ENCODE peak calls at places on chromosomes 13 and 19, in five cellular contexts. N is neuronal stem cell, T is H1, Y is IMR-90, U is H9. B is an unnamed sample.

GRCh38 chr13:43942301-43942700 is 62.6 kb downstream of the LACC1 start:
- DNase-seq in Y (peak), T (no peak), N (no peak), U (no peak), B (peak)

GRCh38 chr19:7515471-7516226 is at the start of gene ZNF358:
- DNase-seq in U (peak), Y (peak), T (no peak), N (peak), B (peak)

GRCh38 chr13:110444226-110444653 is 117.3 kb downstream of the RAB20 start:
- DNase-seq in U (no peak), T (no peak), N (no peak), Y (peak), B (peak)

GRCh38 chr19:36136975-36137686 is 2.7 kb upstream of the CAPNS1 start:
- DNase-seq in Y (peak), N (no peak), U (no peak), T (no peak), B (no peak)

GRCh38 chr13:65959305-65959704 is 1270.8 kb downstream of the PCDH9 start:
- DNase-seq in T (no peak), N (no peak), Y (peak), U (no peak), B (no peak)

GRCh38 chr13:101773062-101773461 is 320.6 kb downstream of the ITGBL1 start:
- DNase-seq in Y (no peak), N (no peak), U (no peak), T (no peak), B (peak)

GRCh38 chr19:29666634-29667389 is 1.6 kb downstream of the PLEKHF1 start:
- DNase-seq in T (no peak), U (peak), Y (peak), N (peak), B (peak)

GRCh38 chr19:17938092-17938845 is 5.5 kb downstream of the CCDC124 start:
- DNase-seq in T (no peak), Y (peak), U (peak), N (no peak), B (peak)

GRCh38 chr13:112842931-112843391 is 126.1 kb upstream of the MCF2L start:
- DNase-seq in U (peak), T (no peak), Y (no peak), N (no peak), B (no peak)

GRCh38 chr13:36148436-36148835 is 17.3 kb upstream of the DCLK1 start:
- DNase-seq in U (no peak), Y (no peak), N (no peak), T (no peak), B (no peak)

GRCh38 chr19:13978306-13978705 is 26.0 kb downstream of the DCAF15 start:
- DNase-seq in T (peak), N (peak), Y (no peak), U (peak), B (peak)

GRCh38 chr19:6711605-6712004 is 8.8 kb downstream of the C3 start:
- DNase-seq in Y (no peak), T (no peak), U (no peak), N (no peak), B (no peak)

GRCh38 chr13:38620876-38621275 is 66.0 kb upstream of the FREM2 start:
- DNase-seq in U (no peak), T (no peak), N (no peak), Y (no peak), B (no peak)

GRCh38 chr13:41652735-41653361 is 195.5 kb downstream of the RGCC start:
- DNase-seq in Y (peak), N (peak), T (no peak), U (no peak), B (peak)

GRCh38 chr19:29665215-29665825 is at the start of gene PLEKHF1:
- DNase-seq in U (peak), T (no peak), N (peak), Y (peak), B (peak)

GRCh38 chr19:6450166-6450565 is 9.4 kb downstream of the SLC25A23 start:
- DNase-seq in U (no peak), T (no peak), Y (no peak), N (no peak), B (no peak)

GRCh38 chr13:21673592-21674270 is 2.9 kb downstream of the FGF9 start:
- DNase-seq in N (peak), U (peak), Y (peak), T (no peak), B (peak)

GRCh38 chr13:65330287-65330686 is 1899.8 kb downstream of the PCDH9 start:
- DNase-seq in N (no peak), T (no peak), U (no peak), Y (no peak), B (no peak)

GRCh38 chr13:44159633-44160279 is 213.9 kb upstream of the SERP2 start:
- DNase-seq in N (no peak), Y (no peak), T (no peak), U (no peak), B (no peak)

GRCh38 chr19:15379996-15380647 is 535 bp upstream of the AKAP8 start:
- DNase-seq in Y (peak), N (no peak), T (peak), U (peak), B (peak)

GRCh38 chr19:7640803-7641202 is 3.9 kb downstream of the STXBP2 start:
- DNase-seq in Y (no peak), T (no peak), U (no peak), N (no peak), B (no peak)

GRCh38 chr19:34990578-34991192 is 9.4 kb upstream of the GRAMD1A start:
- DNase-seq in N (no peak), T (no peak), Y (no peak), U (no peak), B (no peak)

DNA sequence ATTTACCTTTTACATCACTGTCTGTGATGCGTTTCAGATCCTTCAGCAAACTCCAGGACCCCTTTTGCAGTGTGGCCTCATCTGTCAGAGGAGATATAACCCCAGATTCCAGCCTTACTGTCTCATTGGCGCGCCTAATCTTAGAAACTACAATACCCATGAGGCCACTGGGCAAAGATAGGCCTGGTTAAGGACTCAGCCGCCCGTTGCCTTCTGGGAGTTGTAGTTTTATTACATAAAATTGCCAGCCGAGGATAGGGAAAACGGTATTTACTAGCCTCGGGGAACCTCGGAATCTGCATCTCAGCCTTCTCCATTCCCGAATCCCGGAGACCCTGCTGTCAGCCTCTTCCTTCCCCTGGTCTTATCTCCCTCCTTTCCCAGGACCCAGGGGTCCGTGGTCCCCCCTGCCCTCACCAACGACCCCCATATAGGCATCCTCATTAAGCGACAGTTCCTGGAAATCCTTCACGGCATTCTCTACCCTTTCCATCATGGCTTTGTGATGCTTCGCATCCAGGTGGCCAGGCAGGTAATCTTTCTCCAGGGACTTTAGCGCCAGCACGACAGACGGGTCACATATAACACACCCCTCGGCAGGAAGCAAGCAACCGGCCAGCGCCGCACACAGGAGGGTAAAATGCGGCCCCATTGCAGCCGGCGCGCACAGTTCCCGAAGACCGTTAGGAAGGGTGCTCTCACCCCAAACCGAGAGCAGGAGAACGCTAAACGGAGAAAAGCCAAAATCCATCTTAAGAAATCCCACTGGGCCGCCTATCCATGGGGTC is 1.3 kb downstream of the IZUMO1 start:
- DNase-seq in N (no peak), Y (peak), U (peak), T (no peak), B (peak)
- H2AFZ ChIP-seq in N (peak), Y (peak), U (no peak), T (no peak), B (no peak)

DNA sequence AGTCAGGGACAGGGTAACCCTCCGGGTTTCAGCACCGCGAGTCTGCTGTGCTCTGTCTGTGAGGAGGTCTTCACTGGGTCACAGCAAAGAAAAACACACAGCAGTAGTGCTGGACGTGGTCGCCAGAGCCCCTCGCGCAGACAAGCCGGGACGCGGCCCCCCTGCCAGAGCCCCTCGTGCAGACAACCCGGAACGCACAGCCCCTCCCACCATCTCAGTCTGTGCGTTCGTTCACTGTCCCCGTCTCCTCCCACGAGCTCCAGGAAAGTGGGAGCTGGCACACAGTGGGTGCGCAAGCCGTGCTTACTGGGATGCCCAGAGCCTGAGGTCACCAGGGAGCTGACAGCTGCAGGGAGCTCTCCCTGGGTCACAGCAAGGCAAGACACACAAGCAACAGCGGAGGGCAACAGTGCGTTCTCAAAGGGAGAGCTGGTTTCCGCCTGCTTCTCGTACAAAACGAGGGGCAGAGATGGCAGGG is 3.2 kb upstream of the PLPP2 start:
- DNase-seq in T (no peak), N (no peak), Y (peak), U (peak), B (peak)
- H3K23ac ChIP-seq in T (no peak), N (peak), Y (peak), U (no peak), B (no peak)

GRCh38 chr13:29532821-29533220 is 62.7 kb downstream of the SLC7A1 start:
- DNase-seq in Y (no peak), U (no peak), N (no peak), T (no peak), B (no peak)
- H2BK120ac ChIP-seq in Y (no peak), U (no peak), N (no peak), T (no peak), B (no peak)

DNA sequence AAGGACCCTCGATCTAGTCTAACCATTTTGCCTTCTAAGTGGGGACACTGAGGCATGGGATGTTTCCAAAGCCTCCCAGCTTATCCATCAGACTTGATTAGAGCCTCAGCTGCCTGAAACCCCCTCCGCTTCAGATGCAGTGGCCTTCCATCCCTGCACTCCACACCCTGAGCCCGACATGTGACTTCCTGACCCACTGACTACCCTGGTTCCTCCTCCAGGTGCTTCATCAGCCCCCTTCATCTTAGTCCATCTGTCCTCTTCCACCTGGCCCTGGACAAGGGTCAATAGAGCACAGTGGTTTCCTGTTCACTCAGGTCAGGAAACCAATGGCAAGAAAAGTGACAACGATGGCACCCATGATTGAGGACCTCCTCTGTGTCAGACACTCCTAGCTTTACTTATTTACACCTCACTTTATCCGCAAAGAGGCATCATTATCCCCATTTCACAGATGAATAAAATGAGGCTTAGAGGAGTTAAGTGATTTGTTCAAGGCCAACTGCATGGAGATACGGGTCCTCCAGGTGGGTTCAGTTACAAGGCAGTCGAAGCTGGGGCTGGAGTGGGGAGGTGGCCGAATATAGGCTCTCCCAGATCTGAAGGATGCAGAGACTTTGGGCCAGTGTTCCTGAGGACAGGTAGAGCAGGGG is 81.6 kb upstream of the TM9SF2 start:
- DNase-seq in Y (no peak), T (no peak), U (no peak), N (no peak), B (no peak)
- H2AFZ ChIP-seq in Y (no peak), T (no peak), U (no peak), N (no peak), B (no peak)

DNA sequence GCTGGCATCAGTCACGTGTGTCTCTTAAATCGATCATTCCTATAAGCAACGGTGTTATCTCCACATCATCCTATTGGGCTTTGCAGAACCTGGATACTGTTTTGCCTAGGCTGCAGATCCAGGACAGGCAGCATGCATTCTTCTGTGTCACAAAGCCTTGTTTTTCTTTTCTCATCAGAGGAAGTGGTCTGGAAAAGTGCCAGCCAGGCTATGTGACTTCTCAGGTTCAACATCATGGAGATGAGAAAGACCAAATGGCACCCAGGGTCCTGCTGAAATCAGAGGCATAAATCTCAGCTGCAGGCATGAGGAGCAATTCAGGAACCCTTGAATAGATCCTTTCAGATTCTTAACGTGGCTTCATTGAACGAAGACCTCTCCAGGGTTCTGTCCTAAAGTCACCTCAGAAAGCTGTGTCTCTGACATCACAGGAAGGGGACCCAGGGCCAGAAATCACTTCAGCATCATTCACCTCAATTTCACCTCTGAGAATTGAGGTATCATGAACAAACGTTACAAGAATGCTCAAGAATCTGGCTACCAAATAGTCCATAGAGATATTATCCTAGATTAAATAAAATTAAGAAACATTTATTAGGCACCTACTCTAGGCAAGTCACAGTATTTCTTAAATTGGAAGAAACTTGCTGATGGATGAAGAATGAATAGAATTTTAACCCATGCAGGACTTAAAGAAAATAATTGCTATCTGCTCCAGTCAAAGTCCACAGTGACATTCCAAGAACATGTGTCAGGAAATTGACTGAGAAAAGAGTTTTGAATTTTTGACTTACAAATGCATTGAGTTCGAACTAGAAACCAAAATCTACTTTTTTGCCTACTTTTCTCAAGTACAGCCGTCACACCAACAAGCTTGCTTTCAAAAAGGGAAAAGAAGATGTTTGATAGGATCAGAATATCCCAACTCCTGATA is 124.1 kb downstream of the COG6 start:
- DNase-seq in T (no peak), N (no peak), Y (peak), U (no peak), B (peak)
- H3K23ac ChIP-seq in T (no peak), N (no peak), Y (no peak), U (no peak), B (no peak)

GRCh38 chr13:22812793-22813192 is 368.0 kb upstream of the SGCG start:
- DNase-seq in N (no peak), Y (no peak), T (no peak), U (no peak), B (no peak)
- H2BK120ac ChIP-seq in N (no peak), Y (no peak), T (no peak), U (no peak), B (no peak)

GRCh38 chr19:45809643-45810159 is 5.4 kb downstream of the RSPH6A start:
- DNase-seq in U (peak), Y (peak), T (no peak), N (no peak), B (peak)
- H2AFZ ChIP-seq in U (no peak), Y (peak), T (no peak), N (peak), B (peak)

DNA sequence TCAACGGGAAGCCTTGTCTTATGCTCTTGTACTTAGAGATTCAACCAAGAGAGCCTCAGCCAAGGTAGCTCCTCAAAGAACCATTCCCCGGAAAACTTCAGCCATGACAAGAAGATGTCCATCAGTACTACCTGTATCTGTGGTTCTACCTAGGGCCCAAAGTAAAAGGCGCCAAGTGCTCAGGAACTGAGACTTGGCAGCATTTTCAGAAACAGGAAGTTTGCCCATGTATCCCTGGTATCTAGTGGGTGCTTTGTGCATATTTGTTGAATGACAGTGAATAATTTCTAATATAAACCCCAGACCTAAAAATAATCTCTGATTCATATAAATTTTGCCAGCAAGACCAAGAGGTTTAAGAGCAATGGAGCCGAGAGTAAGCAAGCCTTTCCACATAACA is 7.2 kb downstream of the FAM216B start:
- DNase-seq in U (no peak), Y (no peak), N (no peak), T (no peak), B (no peak)
- H3K23ac ChIP-seq in U (no peak), Y (no peak), N (no peak), T (no peak), B (no peak)

GRCh38 chr19:47824396-47824795 is 2.7 kb downstream of the CRX start:
- DNase-seq in U (peak), N (no peak), T (peak), Y (no peak), B (no peak)

GRCh38 chr19:47832723-47833122 is 11.0 kb downstream of the CRX start:
- DNase-seq in N (no peak), U (no peak), T (no peak), Y (no peak), B (no peak)

GRCh38 chr19:47821460-47822020 is at the start of gene CRX:
- DNase-seq in T (no peak), U (no peak), Y (no peak), N (no peak), B (no peak)

DNA sequence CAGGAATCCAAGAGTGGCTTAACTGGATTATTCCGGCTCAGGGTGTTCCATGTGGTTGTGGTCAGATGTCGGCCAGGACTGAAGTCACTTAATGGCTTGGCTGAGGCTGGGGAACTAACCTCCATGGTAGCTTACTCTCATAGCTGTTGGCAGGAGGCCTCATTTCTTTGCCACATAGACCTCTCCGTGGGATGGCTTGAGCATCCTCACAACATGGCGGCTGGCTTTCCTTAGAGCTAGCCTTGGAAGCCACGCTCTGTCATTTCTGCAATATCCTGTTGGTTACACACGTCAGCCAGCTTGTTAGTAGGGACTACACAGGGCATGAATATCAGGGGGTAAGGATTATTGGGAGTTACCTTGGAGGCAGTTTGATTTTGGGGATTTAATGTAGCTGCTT is 5.1 kb downstream of the CRX start:
- DNase-seq in N (no peak), T (no peak), Y (no peak), U (no peak), B (no peak)
- H2BK120ac ChIP-seq in N (no peak), T (no peak), Y (no peak), U (no peak), B (no peak)